ENCODE peak calls at places on chromosomes 16 and 17, in nine cellular contexts. C is IMR-90, F is transverse colon, A is endothelial cell of umbilical vein, H is ovary, N is upper lobe of left lung, M is erythroblast, Z is thyroid gland, U is tibial nerve. E is an unnamed sample.

GRCh38 chr17:80605326-80606066 is 60.9 kb downstream of the RPTOR start:
- DNase-seq in C (peak), F (no peak), A (no peak), H (no peak), N (no peak), M (no peak), Z (no peak), U (no peak), E (peak)

GRCh38 chr16:8866118-8866883 is 2.5 kb downstream of the CARHSP1 start:
- DNase-seq in C (no peak), F (peak), A (no peak), H (peak), N (no peak), M (no peak), Z (peak), U (peak), E (peak)

GRCh38 chr17:55437165-55437605 is 15.6 kb upstream of the MMD start:
- DNase-seq in C (no peak), F (no peak), A (no peak), H (no peak), N (no peak), M (no peak), Z (peak), U (no peak), E (no peak)

GRCh38 chr16:22625948-22626347 is 115.3 kb downstream of the NPIPB5 start:
- DNase-seq in C (no peak), F (no peak), A (no peak), H (no peak), N (no peak), M (no peak), Z (no peak), U (no peak), E (no peak)

GRCh38 chr17:77736721-77737120 is 221.8 kb upstream of the TNRC6C start:
- DNase-seq in C (no peak), F (no peak), A (no peak), H (no peak), N (peak), M (no peak), Z (no peak), U (no peak), E (no peak)

GRCh38 chr17:9729034-9729650 is 62.2 kb downstream of the DHRS7C start:
- DNase-seq in C (peak), F (no peak), A (peak), H (no peak), N (no peak), M (peak), Z (no peak), U (peak), E (peak)

GRCh38 chr17:82333279-82334171 is at the start of gene SECTM1:
- DNase-seq in C (peak), F (peak), A (no peak), H (peak), N (peak), M (peak), Z (peak), U (peak), E (no peak)

GRCh38 chr17:50943575-50943933 is 77.4 kb upstream of the TOB1 start:
- DNase-seq in C (no peak), F (peak), A (no peak), H (no peak), N (no peak), M (no peak), Z (no peak), U (no peak), E (no peak)

GRCh38 chr16:31395647-31396046 is 2.5 kb downstream of the ITGAD start:
- DNase-seq in C (no peak), F (peak), A (no peak), H (no peak), N (peak), M (no peak), Z (no peak), U (peak), E (no peak)

GRCh38 chr17:40564195-40564882 is 933 bp downstream of the CCR7 start:
- DNase-seq in C (no peak), F (no peak), A (no peak), H (no peak), N (no peak), M (no peak), Z (no peak), U (no peak), E (no peak)

GRCh38 chr16:87166934-87167333 is 150.3 kb downstream of the C16orf95 start:
- DNase-seq in C (no peak), F (no peak), A (no peak), H (no peak), N (no peak), M (no peak), Z (no peak), U (no peak), E (no peak)

GRCh38 chr17:1724869-1725641 is 551 bp downstream of the WDR81 start:
- DNase-seq in C (no peak), F (no peak), A (no peak), H (peak), N (no peak), M (peak), Z (no peak), U (no peak), E (no peak)

GRCh38 chr17:1724351-1724868 is at the start of gene WDR81:
- DNase-seq in C (peak), F (peak), A (peak), H (peak), N (peak), M (peak), Z (peak), U (peak), E (peak)

GRCh38 chr17:1727258-1727789 is 2.8 kb downstream of the WDR81 start:
- DNase-seq in C (no peak), F (no peak), A (no peak), H (no peak), N (no peak), M (no peak), Z (no peak), U (no peak), E (no peak)

GRCh38 chr17:1726626-1727257 is 2.2 kb downstream of the WDR81 start:
- DNase-seq in C (no peak), F (no peak), A (no peak), H (no peak), N (no peak), M (no peak), Z (no peak), U (no peak), E (no peak)

GRCh38 chr17:1725642-1726511 is 1.4 kb downstream of the WDR81 start:
- DNase-seq in C (no peak), F (no peak), A (no peak), H (peak), N (no peak), M (no peak), Z (no peak), U (no peak), E (no peak)
- TF ChIP-seq POLR2A in C (no peak), F (no peak), A (no peak), H (no peak), N (no peak), M (no peak), Z (no peak), U (no peak), E (no peak)

GRCh38 chr17:2593846-2594656 is 597 bp downstream of the PAFAH1B1 start:
- DNase-seq in C (peak), F (peak), A (peak), H (peak), N (peak), M (peak), Z (peak), U (peak), E (peak)
- TF ChIP-seq POLR2A in C (no peak), F (peak), A (peak), H (no peak), N (no peak), M (no peak), Z (peak), U (peak), E (no peak)

GRCh38 chr17:4710693-4711634 is 532 bp downstream of the ARRB2 start:
- DNase-seq in C (no peak), F (peak), A (no peak), H (no peak), N (peak), M (no peak), Z (no peak), U (no peak), E (no peak)

GRCh38 chr17:4711671-4712111 is 1.3 kb downstream of the ARRB2 start:
- DNase-seq in C (no peak), F (peak), A (no peak), H (no peak), N (peak), M (no peak), Z (no peak), U (peak), E (no peak)

GRCh38 chr17:4712526-4712925 is 2.1 kb downstream of the ARRB2 start:
- DNase-seq in C (no peak), F (no peak), A (no peak), H (no peak), N (peak), M (no peak), Z (no peak), U (no peak), E (no peak)

GRCh38 chr17:4708436-4708835 is 2.0 kb upstream of the ARRB2 start:
- DNase-seq in C (no peak), F (no peak), A (no peak), H (no peak), N (no peak), M (peak), Z (peak), U (no peak), E (peak)

GRCh38 chr17:4709794-4710692 is at the start of gene ARRB2:
- DNase-seq in C (peak), F (peak), A (peak), H (peak), N (peak), M (peak), Z (peak), U (peak), E (peak)
- TF ChIP-seq POLR2A in C (no peak), F (peak), A (no peak), H (no peak), N (peak), M (peak), Z (peak), U (peak), E (peak)

DNA sequence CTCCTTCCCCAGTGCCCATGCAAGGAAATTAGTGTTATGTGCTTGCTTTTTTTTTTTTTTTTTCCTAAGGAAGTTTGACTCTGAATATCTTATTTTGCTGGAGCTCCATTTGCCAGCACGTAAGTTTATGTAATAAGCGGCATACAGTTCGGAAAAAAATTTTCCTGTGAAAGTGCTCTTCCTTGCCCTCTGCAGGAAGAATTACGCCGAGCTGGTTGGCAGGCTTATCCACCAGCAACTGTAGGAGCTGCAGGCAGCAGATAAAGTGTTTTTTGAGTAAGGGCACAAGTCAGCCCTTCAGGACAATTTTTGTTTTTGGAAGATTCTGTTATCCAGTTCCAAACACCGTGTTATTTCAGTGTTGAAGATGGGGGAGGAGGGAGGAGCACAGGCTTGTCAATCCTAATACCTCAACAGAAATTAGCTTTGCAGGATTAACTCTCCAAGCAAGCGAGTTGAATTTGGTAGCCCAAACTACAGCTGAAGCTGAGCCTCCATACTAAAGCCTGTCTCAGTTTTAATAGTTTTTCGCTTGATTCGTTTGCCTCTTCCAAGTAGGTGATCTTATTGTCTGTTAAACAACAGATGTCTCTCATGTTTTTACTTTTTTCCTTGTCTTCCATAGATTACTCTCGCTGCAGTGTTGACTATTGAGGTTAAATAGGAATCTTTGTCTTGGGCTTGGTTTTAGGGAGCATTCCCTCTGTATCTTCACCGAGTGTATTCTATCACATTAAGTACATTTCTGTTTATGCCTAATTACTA is 1.1 kb downstream of the SPECC1 start:
- DNase-seq in C (peak), F (peak), A (peak), H (peak), N (peak), M (peak), Z (peak), U (peak), E (peak)
- TF ChIP-seq POLR2A in C (no peak), F (no peak), A (no peak), H (no peak), N (no peak), M (peak), Z (no peak), U (no peak), E (no peak)

GRCh38 chr16:85668676-85669424 is 19.9 kb downstream of the GINS2 start:
- DNase-seq in C (no peak), F (no peak), A (no peak), H (no peak), N (no peak), M (no peak), Z (no peak), U (no peak), E (no peak)
- TF ChIP-seq POLR2A in C (no peak), F (no peak), A (no peak), H (no peak), N (no peak), M (no peak), Z (no peak), U (no peak), E (no peak)

DNA sequence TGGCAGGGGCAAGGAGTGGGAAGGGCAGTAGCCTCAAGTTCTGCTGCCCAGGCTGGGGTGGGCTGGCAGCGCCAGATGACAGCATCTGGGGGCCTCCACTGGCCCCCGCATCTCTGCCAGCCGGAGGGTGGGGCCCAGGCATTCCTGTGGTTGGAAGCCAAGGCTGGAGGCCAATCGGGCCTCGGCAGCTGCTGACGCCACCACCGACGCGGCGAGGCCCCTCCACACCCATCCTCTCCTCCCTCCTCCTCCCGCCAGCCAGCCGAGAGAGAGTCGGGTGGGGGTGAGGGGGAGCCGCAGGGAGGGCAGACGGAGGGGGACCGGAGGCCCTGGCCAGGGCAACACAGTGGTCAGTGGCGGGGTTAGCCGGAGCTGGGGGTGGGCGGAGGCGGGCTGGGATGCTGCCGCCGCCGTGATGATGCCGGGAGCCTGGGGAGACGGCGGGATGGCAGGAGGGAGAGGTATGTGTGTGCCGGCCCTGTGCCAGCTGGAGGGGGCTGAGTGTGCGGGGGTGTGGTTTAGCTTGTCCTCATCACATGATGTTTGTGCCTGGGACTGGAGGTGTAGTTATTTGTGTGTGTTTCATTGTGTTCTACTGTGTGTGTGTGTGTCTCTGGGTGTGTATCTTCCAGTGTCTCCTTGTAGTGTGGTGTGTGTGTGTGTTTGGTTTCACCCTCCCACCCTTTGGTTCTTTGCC is 36.6 kb downstream of the ARHGAP23 start:
- DNase-seq in C (peak), F (peak), A (peak), H (peak), N (peak), M (peak), Z (peak), U (peak), E (no peak)
- TF ChIP-seq POLR2A in C (peak), F (no peak), A (peak), H (no peak), N (no peak), M (no peak), Z (no peak), U (peak), E (no peak)